ENCODE peak calls at places on chromosomes 2 and 18, in seven cellular contexts. K is activated CD4-positive, alpha-beta T cell treated with anti-CD3 and anti-CD28 coated beads, Interleukin-2, amount 10 ng/mL, durations not matched to agents 24 days and 14 days; O is H54; J is HS-27A; Z is left cardiac atrium; L is NCI-H460; W is IMR-90. T is an unnamed sample.
A peak's percentile ranks its signal among the peaks of the same experiment; 100 is the strongest.

GRCh38 chr18:28607991-28608390 is 431.1 kb upstream of the CDH2 start:
- DNase-seq in K (no peak), O (no peak), J (no peak), Z (no peak), L (no peak), W (no peak), T (no peak)

GRCh38 chr2:72138011-72138881 is 9.4 kb downstream of the CYP26B1 start:
- DNase-seq in K (no peak), O (no peak), J (no peak), Z (no peak), L (no peak), W (no peak), T (peak; percentile 87)

GRCh38 chr2:100482741-100483140 is 12.5 kb downstream of the NMS start:
- DNase-seq in K (no peak), O (no peak), J (no peak), Z (no peak), L (no peak), W (no peak), T (no peak)

GRCh38 chr18:9913151-9913525 is 678 bp upstream of the VAPA start:
- DNase-seq in K (no peak), O (no peak), J (no peak), Z (no peak), L (no peak), W (no peak), T (no peak)

GRCh38 chr2:42895134-42895795 is 102.9 kb upstream of the HAAO start:
- DNase-seq in K (no peak), O (no peak), J (no peak), Z (no peak), L (no peak), W (peak; percentile 34), T (no peak)

GRCh38 chr2:26172866-26173595 is at the start of gene GAREM2:
- DNase-seq in K (no peak), O (no peak), J (no peak), Z (no peak), L (no peak), W (no peak), T (no peak)

GRCh38 chr2:234496835-234497591 is at the start of gene ARL4C:
- DNase-seq in K (peak; percentile 90), O (peak; percentile 75), J (no peak), Z (peak; percentile 74), L (peak; percentile 62), W (peak; percentile 60), T (no peak)

GRCh38 chr2:33121925-33122324 is 175.2 kb downstream of the LTBP1 start:
- DNase-seq in K (no peak), O (no peak), J (no peak), Z (no peak), L (no peak), W (no peak), T (no peak)